ENCODE peak calls at places on chromosomes 11 and 22, in nine cellular contexts. L is IMR-90, T is AG10803, C is AG04450, D is stomach, O is colonic mucosa, H is MM.1S, I is GM12865, N is pancreas. Y is an unnamed sample.

GRCh38 chr11:120512727-120513435 is 1.3 kb downstream of the GRIK4 start:
- DNase-seq in H (no peak), O (no peak), D (peak), C (no peak), N (no peak), I (no peak), T (no peak), L (no peak), Y (no peak)

GRCh38 chr11:95577716-95578460 is 211.7 kb downstream of the FAM76B start:
- DNase-seq in T (peak), H (no peak), I (peak), N (no peak), L (peak), C (no peak), O (no peak), D (no peak), Y (no peak)

GRCh38 chr22:35915477-35916013 is 113.1 kb downstream of the RBFOX2 start:
- DNase-seq in O (no peak), D (no peak), L (peak), I (no peak), N (no peak), T (peak), H (no peak), C (no peak), Y (no peak)

GRCh38 chr11:63459586-63459985 is 31.4 kb downstream of the PLAAT5 start:
- DNase-seq in N (no peak), C (no peak), D (no peak), O (no peak), T (no peak), L (no peak), H (no peak), I (no peak), Y (no peak)

GRCh38 chr11:64266339-64266738 is 15.0 kb downstream of the PLCB3 start:
- DNase-seq in I (no peak), T (no peak), L (no peak), O (no peak), N (no peak), H (no peak), C (no peak), D (no peak), Y (no peak)

GRCh38 chr11:95149659-95150294 is 60.1 kb downstream of the ENDOD1 start:
- DNase-seq in T (peak), I (no peak), H (no peak), O (peak), L (no peak), N (peak), D (peak), C (no peak), Y (no peak)

GRCh38 chr22:30365891-30366290 is 9.1 kb downstream of the CCDC157 start:
- DNase-seq in H (no peak), I (no peak), T (no peak), D (no peak), O (no peak), C (no peak), L (no peak), N (no peak), Y (no peak)

GRCh38 chr11:212150-213100 is 4.9 kb downstream of the RIC8A start:
- DNase-seq in L (no peak), D (no peak), C (no peak), O (no peak), H (no peak), I (no peak), N (peak), T (no peak), Y (no peak)

GRCh38 chr11:118484405-118484804 is 42.9 kb upstream of the TTC36 start:
- DNase-seq in L (no peak), C (no peak), O (no peak), T (no peak), I (no peak), N (no peak), D (no peak), H (no peak), Y (no peak)

GRCh38 chr11:110196884-110197420 is 99.5 kb downstream of the RDX start:
- DNase-seq in I (no peak), D (no peak), N (no peak), O (no peak), C (no peak), H (no peak), T (no peak), L (no peak), Y (no peak)

GRCh38 chr22:47619631-47620030 is 857.2 kb downstream of the TBC1D22A start:
- DNase-seq in N (no peak), D (peak), H (no peak), L (no peak), T (no peak), I (no peak), O (no peak), C (no peak), Y (no peak)

GRCh38 chr11:126475627-126475991 is 120.1 kb downstream of the ST3GAL4 start:
- DNase-seq in O (no peak), L (no peak), H (no peak), T (no peak), N (no peak), C (no peak), I (no peak), D (no peak), Y (no peak)

GRCh38 chr22:38088723-38089473 is 4.9 kb upstream of the SLC16A8 start:
- DNase-seq in N (no peak), O (no peak), C (no peak), D (no peak), T (peak), H (no peak), I (no peak), L (no peak), Y (no peak)

GRCh38 chr11:15665368-15665871 is 550.7 kb downstream of the INSC start:
- DNase-seq in T (peak), I (no peak), O (peak), D (no peak), N (no peak), H (no peak), C (no peak), L (peak), Y (no peak)

GRCh38 chr22:19942886-19943664 is 1.5 kb upstream of the TXNRD2 start:
- DNase-seq in N (peak), L (peak), T (peak), D (no peak), H (no peak), O (no peak), I (no peak), C (no peak), Y (no peak)

GRCh38 chr11:73271936-73272679 is at the start of gene P2RY6:
- DNase-seq in L (peak), D (peak), N (no peak), O (no peak), H (peak), T (peak), I (peak), C (no peak), Y (no peak)

GRCh38 chr22:17990942-17991341 is 33.4 kb downstream of the MICAL3 start:
- DNase-seq in T (no peak), O (no peak), C (no peak), L (no peak), N (no peak), H (no peak), I (no peak), D (no peak), Y (no peak)

GRCh38 chr11:10293423-10294288 is at the start of gene SBF2:
- DNase-seq in C (peak), N (peak), D (peak), T (peak), H (peak), L (peak), O (peak), I (peak), Y (no peak)

GRCh38 chr22:25081409-25081824 is 118.2 kb upstream of the CRYBB3 start:
- DNase-seq in N (peak), D (peak), H (peak), L (peak), I (peak), T (no peak), C (no peak), O (peak), Y (no peak)

GRCh38 chr22:49100764-49101163 is 726.9 kb downstream of the BRD1 start:
- DNase-seq in L (no peak), I (no peak), C (no peak), O (no peak), H (no peak), T (no peak), D (no peak), N (no peak), Y (no peak)

GRCh38 chr11:1638344-1638743 is 8.8 kb downstream of the KRTAP5-5 start:
- DNase-seq in I (no peak), C (no peak), H (no peak), N (no peak), D (no peak), O (no peak), T (no peak), L (no peak), Y (no peak)

GRCh38 chr11:129145276-129145675 is 46.8 kb downstream of the ARHGAP32 start:
- DNase-seq in O (no peak), H (no peak), D (no peak), L (no peak), C (no peak), I (no peak), N (no peak), T (no peak), Y (no peak)

GRCh38 chr11:6931146-6931713 is 5.0 kb downstream of the ZNF215 start:
- DNase-seq in L (peak), O (no peak), I (no peak), D (no peak), T (peak), C (no peak), N (no peak), H (no peak), Y (no peak)

GRCh38 chr11:46116007-46116711 is 5.1 kb downstream of the PHF21A start:
- DNase-seq in T (no peak), D (no peak), H (peak), C (no peak), I (peak), N (no peak), L (no peak), O (no peak), Y (no peak)

GRCh38 chr11:10328314-10329090 is 23.6 kb downstream of the ADM start:
- DNase-seq in D (no peak), I (no peak), H (no peak), C (no peak), T (peak), O (no peak), N (peak), L (peak), Y (no peak)

GRCh38 chr11:57116654-57117053 is 65.1 kb upstream of the LRRC55 start:
- DNase-seq in I (peak), N (peak), T (peak), L (peak), H (peak), C (peak), D (peak), O (peak), Y (peak)

GRCh38 chr11:119223856-119224255 is 17.7 kb downstream of the CBL start:
- DNase-seq in N (no peak), D (no peak), H (no peak), C (no peak), T (peak), L (peak), O (no peak), I (no peak), Y (no peak)

GRCh38 chr11:11227686-11228085 is 125.4 kb downstream of the CSNK2A3 start:
- DNase-seq in L (no peak), D (no peak), T (no peak), I (no peak), O (no peak), C (no peak), N (no peak), H (no peak), Y (no peak)

GRCh38 chr11:112599861-112600533 is 339.3 kb upstream of the PLET1 start:
- DNase-seq in N (no peak), H (no peak), O (no peak), C (no peak), L (no peak), D (no peak), I (no peak), T (no peak), Y (no peak)

GRCh38 chr22:24102366-24103200 is 78.7 kb upstream of the SUSD2 start:
- DNase-seq in H (no peak), C (no peak), D (no peak), N (no peak), L (no peak), O (no peak), T (no peak), I (no peak), Y (no peak)

GRCh38 chr11:22860241-22860640 is at the start of gene CCDC179:
- DNase-seq in N (no peak), H (no peak), O (no peak), I (no peak), L (no peak), D (no peak), C (no peak), T (no peak), Y (no peak)

GRCh38 chr11:114892381-114893197 is 214.3 kb downstream of the NXPE2 start:
- DNase-seq in L (no peak), T (no peak), I (peak), N (no peak), C (no peak), H (no peak), D (no peak), O (peak), Y (no peak)

GRCh38 chr22:17946691-17947367 is 77.5 kb downstream of the MICAL3 start:
- DNase-seq in D (peak), T (no peak), I (no peak), C (no peak), L (no peak), O (no peak), H (no peak), N (no peak), Y (no peak)

GRCh38 chr11:19071255-19071654 is 10.7 kb upstream of the MRGPRX2 start:
- DNase-seq in D (peak), O (peak), T (peak), L (peak), C (peak), H (peak), I (peak), N (peak), Y (peak)
- TF ChIP-seq CTCF in D (peak), O (peak), T (peak), L (peak), C (peak), H (peak), I (peak), N (peak), Y (peak)

DNA sequence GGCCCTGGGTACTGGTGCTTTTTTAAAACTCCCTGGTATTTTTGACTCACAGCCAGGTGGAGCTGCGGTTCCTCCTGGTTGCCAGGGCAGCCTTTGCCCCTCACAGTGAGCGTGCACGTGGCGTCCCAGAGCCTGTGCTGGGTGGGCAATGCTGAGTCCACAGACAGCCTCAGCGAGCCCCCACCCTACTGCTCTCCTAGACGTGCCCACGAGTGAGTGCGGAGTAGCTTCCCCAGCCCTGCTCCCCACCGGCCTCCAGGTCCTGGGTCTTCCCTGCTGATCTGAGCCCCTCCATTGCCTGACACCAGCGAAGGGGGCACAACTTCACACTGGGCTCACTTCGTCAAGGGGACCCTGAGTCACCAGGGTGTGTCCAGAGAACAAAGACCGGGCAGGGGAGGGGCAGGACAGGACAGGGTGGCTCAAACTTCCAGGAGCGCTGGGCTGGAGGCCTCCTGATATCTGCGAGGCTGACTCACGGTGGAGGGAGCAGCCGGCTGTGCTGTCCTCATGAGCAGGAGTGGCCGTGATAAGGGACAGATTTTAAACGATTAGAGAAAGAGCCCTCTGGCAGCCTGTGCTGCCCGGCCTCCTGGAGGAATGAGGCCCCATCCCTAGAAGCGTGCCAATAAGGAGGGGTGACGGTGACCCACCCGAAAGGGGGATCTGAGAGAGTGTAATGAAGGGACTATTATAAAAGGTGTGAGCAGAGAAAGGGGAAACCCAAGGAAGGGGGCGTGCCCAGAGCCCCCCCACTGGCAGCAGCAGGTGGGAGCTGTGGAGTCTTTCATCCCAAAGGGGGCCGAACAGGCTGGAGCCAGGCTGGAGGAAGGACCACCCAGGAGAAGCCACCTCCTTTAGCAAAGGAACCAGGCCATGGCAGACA is 129.3 kb upstream of the FGF3 start:
- DNase-seq in T (no peak), D (peak), L (peak), I (no peak), O (peak), N (no peak), C (no peak), H (no peak), Y (no peak)
- H3K4me3 ChIP-seq in T (no peak), D (no peak), L (no peak), I (no peak), O (no peak), N (no peak), C (no peak), H (no peak), Y (no peak)

GRCh38 chr22:43895986-43896645 is 4.3 kb upstream of the PNPLA5 start:
- DNase-seq in D (no peak), N (no peak), T (no peak), I (no peak), C (no peak), H (no peak), O (no peak), L (no peak), Y (no peak)
- TF ChIP-seq CTCF in D (no peak), N (no peak), T (peak), I (no peak), C (no peak), H (no peak), O (no peak), L (no peak), Y (no peak)

DNA sequence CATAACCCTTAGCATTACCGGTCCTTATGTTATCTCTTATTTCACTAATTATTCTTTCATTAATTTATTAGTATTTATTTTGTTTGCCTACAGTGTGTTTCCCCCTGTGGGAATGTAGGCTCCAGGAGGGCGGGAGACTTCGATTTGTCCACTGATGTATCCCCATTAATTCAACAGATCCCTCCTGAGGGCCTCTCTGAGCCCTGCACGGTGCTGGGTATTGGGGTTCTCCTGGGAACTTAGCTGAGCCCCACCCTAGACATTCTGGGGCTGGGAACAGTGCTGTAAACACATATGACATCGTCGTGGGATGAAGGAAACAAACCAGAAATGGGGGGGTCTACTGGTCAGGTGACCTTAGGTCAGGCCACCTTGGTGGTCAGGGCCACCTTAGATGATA is 798 bp downstream of the PHETA2 start:
- DNase-seq in D (no peak), L (no peak), H (no peak), I (no peak), N (no peak), C (no peak), O (no peak), T (no peak), Y (no peak)
- H3K4me3 ChIP-seq in D (peak), L (peak), H (peak), I (peak), N (peak), C (peak), O (peak), T (peak), Y (peak)